ENCODE peak calls at places on chromosomes 7 and 10, in eight cellular contexts. A, B, I, F, E, Q, T and O are unnamed samples.

GRCh38 chr10:91909178-91909677 is at the start of gene FGFBP3:
- DNase-seq in I (no peak), Q (peak; percentile 45), E (peak; percentile 36), F (peak; percentile 94), B (no peak), A (peak; percentile 22), T (no peak), O (peak; percentile 84)

GRCh38 chr10:110916554-110917346 is 2.2 kb downstream of the BBIP1 start:
- DNase-seq in T (no peak), Q (no peak), F (peak; percentile 88), I (peak; percentile 94), A (no peak), B (no peak), E (no peak), O (no peak)

GRCh38 chr7:158821173-158822021 is 7.9 kb downstream of the ESYT2 start:
- DNase-seq in Q (peak; percentile 94), I (peak; percentile 37), B (peak; percentile 77), E (no peak), F (peak; percentile 42), T (no peak), A (peak; percentile 60), O (no peak)

GRCh38 chr10:43206391-43207235 is 60.3 kb downstream of the RASGEF1A start:
- DNase-seq in A (no peak), B (no peak), F (no peak), E (peak; percentile 8), T (no peak), I (no peak), Q (no peak), O (no peak)

GRCh38 chr7:76396039-76396732 is 13.3 kb downstream of the SSC4D start:
- DNase-seq in A (no peak), B (no peak), F (peak; percentile 39), Q (no peak), I (no peak), T (no peak), E (no peak), O (no peak)

GRCh38 chr10:104040862-104041789 is 44.6 kb downstream of the COL17A1 start:
- DNase-seq in F (no peak), T (no peak), I (no peak), A (no peak), Q (peak; percentile 36), E (no peak), B (no peak), O (no peak)

GRCh38 chr10:122051609-122052385 is 62.8 kb downstream of the TACC2 start:
- DNase-seq in B (no peak), E (no peak), I (peak; percentile 52), A (peak; percentile 38), F (peak; percentile 63), T (no peak), Q (peak; percentile 64), O (peak; percentile 39)

GRCh38 chr10:66838656-66839055 is 87.2 kb upstream of the LRRTM3 start:
- DNase-seq in T (no peak), E (no peak), Q (no peak), A (no peak), I (no peak), B (no peak), F (no peak), O (no peak)

GRCh38 chr10:60732240-60733188 is 45.8 kb upstream of the CDK1 start:
- DNase-seq in F (peak; percentile 23), A (no peak), E (peak; percentile 16), Q (no peak), I (no peak), B (no peak), T (no peak), O (peak; percentile 74)

GRCh38 chr10:84401838-84402611 is 73.6 kb downstream of the CCSER2 start:
- DNase-seq in Q (no peak), I (no peak), E (no peak), T (no peak), F (no peak), A (no peak), B (no peak), O (peak; percentile 6)

GRCh38 chr10:22429981-22430421 is 84.7 kb downstream of the SPAG6 start:
- DNase-seq in A (no peak), T (no peak), F (no peak), I (no peak), B (no peak), E (no peak), Q (no peak), O (no peak)